ENCODE peak calls at places on chromosomes 16 and 17, in four cellular contexts. B is NCI-H1092 treated with DMSO at 0.1 percent for 48 hours, C is HFFc6, G is mesothelial cell of epicardium. O is an unnamed sample.

GRCh38 chr16:52528393-52529080 is 18.4 kb downstream of the TOX3 start:
- DNase-seq in G (no peak), B (peak; percentile 85), C (no peak), O (no peak)

GRCh38 chr17:12407495-12407894 is 258.2 kb upstream of the MYOCD start:
- DNase-seq in C (no peak), G (no peak), B (no peak), O (no peak)

GRCh38 chr16:14545346-14545884 is 84.6 kb downstream of the PARN start:
- DNase-seq in G (no peak), B (no peak), C (no peak), O (no peak)

GRCh38 chr16:69236319-69236718 is 49.4 kb downstream of the SNTB2 start:
- DNase-seq in G (no peak), B (no peak), C (no peak), O (no peak)

GRCh38 chr17:696412-696811 is 18.2 kb downstream of the VPS53 start:
- DNase-seq in C (no peak), G (no peak), B (no peak), O (no peak)

GRCh38 chr17:69198238-69198637 is 30.4 kb downstream of the ABCA10 start:
- DNase-seq in B (no peak), C (no peak), G (no peak), O (no peak)

GRCh38 chr17:11996722-11997146 is 541 bp downstream of the ZNF18 start:
- DNase-seq in C (peak; percentile 48), G (no peak), B (peak; percentile 24), O (peak; percentile 82)

GRCh38 chr17:4771519-4772234 is at the start of gene TM4SF5:
- DNase-seq in C (no peak), B (peak; percentile 48), G (no peak), O (no peak)

GRCh38 chr17:57375770-57376181 is 119.5 kb downstream of the MSI2 start:
- DNase-seq in G (no peak), C (no peak), B (no peak), O (no peak)

GRCh38 chr17:35171834-35172233 is 22.4 kb downstream of the SLC35G3 start:
- DNase-seq in G (no peak), B (no peak), C (no peak), O (no peak)

GRCh38 chr16:89330177-89330856 is 112.8 kb downstream of the ZNF778 start:
- DNase-seq in G (no peak), C (no peak), B (no peak), O (no peak)

GRCh38 chr16:27238016-27238587 is 30.5 kb downstream of the NSMCE1 start:
- DNase-seq in B (no peak), C (no peak), G (no peak), O (peak; percentile 27)

GRCh38 chr16:81394966-81395655 is 49.5 kb upstream of the CMIP start:
- DNase-seq in G (no peak), C (no peak), B (no peak), O (no peak)

GRCh38 chr16:57549730-57550129 is 7.3 kb downstream of the ADGRG5 start:
- DNase-seq in B (no peak), C (no peak), G (no peak), O (peak; percentile 8)

GRCh38 chr17:64661981-64662773 is at the start of gene SMURF2:
- DNase-seq in G (peak; percentile 76), C (peak; percentile 70), B (peak; percentile 63), O (peak; percentile 83)

GRCh38 chr16:78303946-78304345 is 204.5 kb downstream of the WWOX start:
- DNase-seq in G (no peak), C (no peak), B (no peak), O (no peak)

GRCh38 chr17:27414271-27414670 is 42.0 kb upstream of the KSR1 start:
- DNase-seq in C (no peak), B (no peak), G (no peak), O (peak; percentile 21)

GRCh38 chr17:41957058-41957868 is 9.3 kb upstream of the CNP start:
- DNase-seq in C (no peak), G (no peak), B (no peak), O (peak; percentile 70)

GRCh38 chr16:19804538-19805323 is 79.9 kb downstream of the GPRC5B start:
- DNase-seq in C (no peak), B (peak; percentile 86), G (no peak), O (peak; percentile 54)

GRCh38 chr16:70691223-70692129 is 5.6 kb upstream of the MTSS2 start:
- DNase-seq in G (no peak), B (no peak), C (peak; percentile 96), O (no peak)

GRCh38 chr17:35804658-35805192 is 4.6 kb upstream of the TAF15 start:
- DNase-seq in C (peak; percentile 94), G (no peak), B (peak; percentile 92), O (peak; percentile 92)

O was measured in NB4.